ENCODE peak calls at places on chromosomes 6 and 20, in six cellular contexts. E is lower leg skin; D is activated CD4-positive, alpha-beta T cell treated with anti-CD3 and anti-CD28 coated beads for 48 hours; L is HTR-8/SVneo; V is GM23248; B is activated CD4-positive, CD25-positive, alpha-beta regulatory T cell. U is an unnamed sample.

GRCh38 chr20:57753332-57754164 is 43.7 kb upstream of the PMEPA1 start:
- DNase-seq in E (peak), D (no peak), L (no peak), V (no peak), B (no peak), U (no peak)

GRCh38 chr20:47133809-47134456 is 222.6 kb downstream of the ZMYND8 start:
- DNase-seq in E (no peak), D (no peak), L (peak), V (peak), B (no peak), U (no peak)

GRCh38 chr6:33609444-33610034 is 11.6 kb upstream of the ITPR3 start:
- DNase-seq in E (peak), D (no peak), L (no peak), V (peak), B (no peak), U (peak)

GRCh38 chr6:14542670-14543366 is 425.2 kb downstream of the CD83 start:
- DNase-seq in E (no peak), D (peak), L (peak), V (peak), B (no peak), U (no peak)

GRCh38 chr6:36224918-36225461 is 28.4 kb downstream of the BRPF3 start:
- DNase-seq in E (no peak), D (no peak), L (no peak), V (no peak), B (no peak), U (no peak)

GRCh38 chr20:44495257-44495656 is 19.6 kb downstream of the TTPAL start:
- DNase-seq in E (no peak), D (no peak), L (peak), V (peak), B (no peak), U (peak)

GRCh38 chr6:157644043-157644810 is 178.8 kb upstream of the SNX9 start:
- DNase-seq in E (no peak), D (peak), L (peak), V (peak), B (no peak), U (no peak)

GRCh38 chr6:31399589-31400466 is 3.6 kb upstream of the MICA start:
- DNase-seq in E (peak), D (peak), L (peak), V (peak), B (peak), U (peak)

GRCh38 chr6:116536216-116536621 is 9.3 kb downstream of the TRAPPC3L start:
- DNase-seq in E (no peak), D (no peak), L (peak), V (peak), B (no peak), U (no peak)

GRCh38 chr6:87139236-87139635 is 16.1 kb upstream of the ZNF292 start:
- DNase-seq in E (no peak), D (peak), L (peak), V (peak), B (peak), U (no peak)

GRCh38 chr6:140436023-140436811 is 1061.8 kb upstream of the CITED2 start:
- DNase-seq in E (no peak), D (no peak), L (no peak), V (peak), B (no peak), U (no peak)

GRCh38 chr6:149405823-149406765 is 6.0 kb downstream of the SUMO4 start:
- DNase-seq in E (no peak), D (no peak), L (no peak), V (peak), B (no peak), U (no peak)

GRCh38 chr6:30207619-30208295 is 5.4 kb downstream of the TRIM26 start:
- DNase-seq in E (no peak), D (no peak), L (no peak), V (peak), B (no peak), U (no peak)

GRCh38 chr6:44339301-44339700 is 3.1 kb upstream of the SPATS1 start:
- DNase-seq in E (no peak), D (no peak), L (no peak), V (no peak), B (no peak), U (no peak)

GRCh38 chr6:134707342-134707982 is 242.4 kb downstream of the ALDH8A1 start:
- DNase-seq in E (no peak), D (no peak), L (no peak), V (peak), B (no peak), U (no peak)

GRCh38 chr20:51579137-51579536 is 36.6 kb upstream of the NFATC2 start:
- DNase-seq in E (no peak), D (no peak), L (peak), V (peak), B (no peak), U (no peak)

GRCh38 chr6:143700684-143701342 is 23.0 kb downstream of the PHACTR2 start:
- DNase-seq in E (no peak), D (no peak), L (no peak), V (peak), B (no peak), U (no peak)

GRCh38 chr20:45248609-45249008 is 5.8 kb downstream of the SLPI start:
- DNase-seq in E (no peak), D (no peak), L (no peak), V (no peak), B (no peak), U (no peak)

GRCh38 chr20:35607003-35607735 is 8.5 kb upstream of the SPAG4 start:
- DNase-seq in E (no peak), D (no peak), L (no peak), V (peak), B (no peak), U (no peak)

GRCh38 chr20:61436674-61437279 is 184.7 kb downstream of the CDH4 start:
- DNase-seq in E (no peak), D (no peak), L (no peak), V (peak), B (no peak), U (no peak)

GRCh38 chr6:56916849-56917551 is 37.9 kb upstream of the BEND6 start:
- DNase-seq in E (no peak), D (no peak), L (no peak), V (no peak), B (no peak), U (no peak)

GRCh38 chr20:19880256-19881079 is 122.4 kb downstream of the RIN2 start:
- DNase-seq in E (no peak), D (no peak), L (peak), V (peak), B (no peak), U (no peak)

GRCh38 chr20:12594410-12595130 is 414.2 kb upstream of the SPTLC3 start:
- DNase-seq in E (no peak), D (no peak), L (no peak), V (no peak), B (no peak), U (no peak)

GRCh38 chr20:35101620-35102019 is 9.0 kb upstream of the TRPC4AP start:
- DNase-seq in E (no peak), D (no peak), L (no peak), V (no peak), B (no peak), U (no peak)

GRCh38 chr6:135493218-135493961 is 4.2 kb downstream of the AHI1 start:
- DNase-seq in E (no peak), D (no peak), L (peak), V (no peak), B (no peak), U (no peak)

GRCh38 chr6:53579338-53579737 is 34.4 kb upstream of the GCLC start:
- DNase-seq in E (no peak), D (peak), L (no peak), V (no peak), B (no peak), U (no peak)

GRCh38 chr6:138103876-138104275 is 3.3 kb downstream of the PERP start:
- DNase-seq in E (no peak), D (no peak), L (no peak), V (no peak), B (no peak), U (no peak)